ENCODE peak calls at places on chromosome 9, in five cellular contexts. One of them, this sample, is unnamed.

GRCh38 chr9:93270976-93271375 is 87.0 kb downstream of the WNK2 start:
- DNase-seq in breast epithelium: no peak
- DNase-seq in heart right ventricle: no peak
- DNase-seq in mammary epithelial cell: peak; percentile 35
- DNase-seq in lower lobe of right lung: no peak
- DNase-seq in this sample: no peak

GRCh38 chr9:4934976-4935672 is 49.9 kb upstream of the JAK2 start:
- DNase-seq in lower lobe of right lung: no peak
- DNase-seq in breast epithelium: no peak
- DNase-seq in heart right ventricle: no peak
- DNase-seq in mammary epithelial cell: no peak
- DNase-seq in this sample: no peak

GRCh38 chr9:98099346-98099745 is 19.7 kb downstream of the TRIM14 start:
- DNase-seq in breast epithelium: no peak
- DNase-seq in mammary epithelial cell: no peak
- DNase-seq in heart right ventricle: no peak
- DNase-seq in lower lobe of right lung: no peak
- DNase-seq in this sample: no peak

GRCh38 chr9:69857131-69857530 is 36.5 kb downstream of the CFAP95 start:
- DNase-seq in lower lobe of right lung: no peak
- DNase-seq in heart right ventricle: no peak
- DNase-seq in breast epithelium: no peak
- DNase-seq in mammary epithelial cell: peak; percentile 62
- DNase-seq in this sample: no peak

GRCh38 chr9:123927625-123928308 is 2.2 kb downstream of the DENND1A start:
- DNase-seq in heart right ventricle: no peak
- DNase-seq in lower lobe of right lung: no peak
- DNase-seq in breast epithelium: no peak
- DNase-seq in mammary epithelial cell: no peak
- DNase-seq in this sample: no peak

GRCh38 chr9:136189394-136190236 is 15.3 kb downstream of the LHX3 start:
- DNase-seq in mammary epithelial cell: no peak
- DNase-seq in lower lobe of right lung: no peak
- DNase-seq in breast epithelium: no peak
- DNase-seq in heart right ventricle: no peak
- DNase-seq in this sample: no peak

GRCh38 chr9:38334234-38334633 is 58.3 kb upstream of the ALDH1B1 start:
- DNase-seq in heart right ventricle: no peak
- DNase-seq in lower lobe of right lung: no peak
- DNase-seq in breast epithelium: no peak
- DNase-seq in mammary epithelial cell: no peak
- DNase-seq in this sample: no peak

GRCh38 chr9:95018099-95018927 is 291.8 kb downstream of the AOPEP start:
- DNase-seq in breast epithelium: no peak
- DNase-seq in heart right ventricle: peak; percentile 54
- DNase-seq in lower lobe of right lung: peak; percentile 63
- DNase-seq in mammary epithelial cell: peak; percentile 99
- DNase-seq in this sample: no peak

GRCh38 chr9:34437006-34437925 is 21.1 kb downstream of the FAM219A start:
- DNase-seq in breast epithelium: no peak
- DNase-seq in mammary epithelial cell: peak; percentile 61
- DNase-seq in heart right ventricle: no peak
- DNase-seq in lower lobe of right lung: no peak
- DNase-seq in this sample: peak; percentile 47

GRCh38 chr9:132739705-132740310 is 69.5 kb downstream of the GTF3C4 start:
- DNase-seq in breast epithelium: no peak
- DNase-seq in mammary epithelial cell: no peak
- DNase-seq in heart right ventricle: no peak
- DNase-seq in lower lobe of right lung: no peak
- DNase-seq in this sample: no peak

GRCh38 chr9:135198144-135198543 is 110.7 kb downstream of the OLFM1 start:
- DNase-seq in heart right ventricle: no peak
- DNase-seq in mammary epithelial cell: no peak
- DNase-seq in lower lobe of right lung: no peak
- DNase-seq in breast epithelium: no peak
- DNase-seq in this sample: no peak

GRCh38 chr9:96186601-96187011 is 115.4 kb downstream of the HSD17B3 start:
- DNase-seq in lower lobe of right lung: peak; percentile 84
- DNase-seq in heart right ventricle: no peak
- DNase-seq in breast epithelium: no peak
- DNase-seq in mammary epithelial cell: peak; percentile 10
- DNase-seq in this sample: no peak

DNA sequence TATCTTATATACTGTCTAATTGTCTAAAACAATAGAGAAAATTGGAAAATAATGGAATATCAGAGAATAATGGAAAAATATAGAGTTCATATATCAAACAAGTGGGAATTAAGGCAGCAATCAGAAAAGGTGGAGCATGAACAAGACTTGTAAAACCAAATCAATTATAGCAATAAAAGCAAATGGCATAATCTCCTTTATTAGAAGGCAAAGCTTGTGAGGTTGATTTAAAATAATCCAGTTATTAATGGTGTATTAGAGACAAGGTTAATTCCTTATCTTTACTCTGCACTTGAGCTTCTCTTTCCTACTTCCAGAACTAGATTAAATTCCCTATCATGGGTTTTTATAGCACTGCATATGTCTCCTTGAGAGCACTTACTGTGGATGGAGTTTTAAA is 64.1 kb downstream of the AMBP start:
- DNase-seq in heart right ventricle: no peak
- DNase-seq in mammary epithelial cell: no peak
- DNase-seq in breast epithelium: no peak
- DNase-seq in lower lobe of right lung: no peak
- DNase-seq in this sample: no peak
- H3K4me3 ChIP-seq in heart right ventricle: no peak overlapping the region
- H3K4me3 ChIP-seq in mammary epithelial cell: no peak overlapping the region
- H3K4me3 ChIP-seq in breast epithelium: no peak overlapping the region
- H3K4me3 ChIP-seq in lower lobe of right lung: no peak overlapping the region
- H3K4me3 ChIP-seq in this sample: no peak overlapping the region

GRCh38 chr9:122133984-122134535 is 25.5 kb downstream of the NDUFA8 start:
- DNase-seq in mammary epithelial cell: no peak
- DNase-seq in lower lobe of right lung: no peak
- DNase-seq in breast epithelium: no peak
- DNase-seq in heart right ventricle: no peak
- DNase-seq in this sample: no peak

GRCh38 chr9:122133263-122133983 is 26.2 kb downstream of the NDUFA8 start:
- DNase-seq in lower lobe of right lung: no peak
- DNase-seq in breast epithelium: no peak
- DNase-seq in mammary epithelial cell: no peak
- DNase-seq in heart right ventricle: peak; percentile 69
- DNase-seq in this sample: peak; percentile 73

GRCh38 chr9:122132539-122132938 is 27.0 kb downstream of the NDUFA8 start:
- DNase-seq in heart right ventricle: no peak
- DNase-seq in mammary epithelial cell: no peak
- DNase-seq in breast epithelium: no peak
- DNase-seq in lower lobe of right lung: no peak
- DNase-seq in this sample: no peak

GRCh38 chr9:122135529-122135859 is 24.1 kb downstream of the NDUFA8 start:
- DNase-seq in lower lobe of right lung: no peak
- DNase-seq in mammary epithelial cell: no peak
- DNase-seq in heart right ventricle: no peak
- DNase-seq in breast epithelium: no peak
- DNase-seq in this sample: no peak

DNA sequence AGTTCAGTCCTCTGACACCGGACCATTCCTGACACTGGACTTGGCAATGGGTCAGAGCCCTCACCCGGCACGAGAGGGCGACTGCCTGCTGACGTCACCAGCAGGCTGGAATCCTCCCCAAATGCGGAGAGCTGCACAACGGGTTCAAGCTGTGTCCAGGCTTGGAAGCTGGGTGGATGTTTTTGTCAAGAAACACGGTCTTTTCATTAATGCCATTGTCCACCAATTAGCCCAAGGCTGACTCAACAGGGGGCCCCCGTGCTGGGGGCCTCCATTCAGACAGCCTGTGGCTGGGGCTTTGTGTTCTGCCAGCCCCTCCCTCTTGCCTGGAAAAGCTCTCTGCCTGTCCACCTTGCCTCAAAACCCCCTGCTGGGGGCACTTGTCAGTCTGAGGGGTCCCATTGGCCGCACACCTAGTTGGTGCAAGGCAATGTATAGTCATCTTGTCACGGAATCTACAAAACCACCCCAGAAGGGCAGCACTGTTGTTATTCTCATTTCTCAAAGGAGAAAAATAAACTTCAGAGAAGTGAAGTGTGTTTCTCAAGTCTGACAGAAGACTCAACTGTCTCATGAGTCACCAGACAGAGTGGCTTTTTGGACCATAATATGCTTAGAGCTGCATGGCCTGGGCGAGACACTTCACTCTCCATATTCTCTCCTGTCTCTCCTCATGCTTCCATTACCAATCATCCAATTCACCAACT is 24.6 kb downstream of the NDUFA8 start:
- DNase-seq in breast epithelium: no peak
- DNase-seq in heart right ventricle: no peak
- DNase-seq in mammary epithelial cell: no peak
- DNase-seq in lower lobe of right lung: no peak
- DNase-seq in this sample: no peak
- H3K27ac ChIP-seq in breast epithelium: peak overlapping the region; percentile 25
- H3K27ac ChIP-seq in heart right ventricle: peak overlapping the region; percentile 35
- H3K27ac ChIP-seq in mammary epithelial cell: no peak overlapping the region
- H3K27ac ChIP-seq in lower lobe of right lung: no peak overlapping the region
- H3K27ac ChIP-seq in this sample: no peak overlapping the region

GRCh38 chr9:127305450-127306226 is 41.1 kb downstream of the GARNL3 start:
- DNase-seq in mammary epithelial cell: no peak
- DNase-seq in heart right ventricle: no peak
- DNase-seq in lower lobe of right lung: no peak
- DNase-seq in breast epithelium: no peak
- DNase-seq in this sample: no peak
- TF ChIP-seq CTCF in mammary epithelial cell: no peak
- TF ChIP-seq CTCF in heart right ventricle: no peak
- TF ChIP-seq CTCF in lower lobe of right lung: no peak
- TF ChIP-seq CTCF in breast epithelium: no peak
- TF ChIP-seq CTCF in this sample: no peak

GRCh38 chr9:89637787-89638186 is 33.0 kb downstream of the GADD45G start:
- DNase-seq in heart right ventricle: no peak
- DNase-seq in breast epithelium: no peak
- DNase-seq in mammary epithelial cell: peak; percentile 40
- DNase-seq in lower lobe of right lung: no peak
- DNase-seq in this sample: no peak

GRCh38 chr9:89640391-89640790 is 35.6 kb downstream of the GADD45G start:
- DNase-seq in mammary epithelial cell: no peak
- DNase-seq in heart right ventricle: no peak
- DNase-seq in lower lobe of right lung: peak; percentile 64
- DNase-seq in breast epithelium: no peak
- DNase-seq in this sample: no peak

GRCh38 chr9:89639961-89640360 is 35.1 kb downstream of the GADD45G start:
- DNase-seq in breast epithelium: no peak
- DNase-seq in heart right ventricle: no peak
- DNase-seq in lower lobe of right lung: no peak
- DNase-seq in mammary epithelial cell: no peak
- DNase-seq in this sample: no peak

GRCh38 chr9:89639367-89639795 is 34.6 kb downstream of the GADD45G start:
- DNase-seq in breast epithelium: no peak
- DNase-seq in heart right ventricle: peak; percentile 84
- DNase-seq in mammary epithelial cell: no peak
- DNase-seq in lower lobe of right lung: no peak
- DNase-seq in this sample: peak; percentile 85

GRCh38 chr9:89638897-89639296 is 34.1 kb downstream of the GADD45G start:
- DNase-seq in breast epithelium: no peak
- DNase-seq in mammary epithelial cell: no peak
- DNase-seq in heart right ventricle: no peak
- DNase-seq in lower lobe of right lung: no peak
- DNase-seq in this sample: no peak
- H3K4me3 ChIP-seq in breast epithelium: no peak overlapping the region
- H3K4me3 ChIP-seq in mammary epithelial cell: no peak overlapping the region
- H3K4me3 ChIP-seq in heart right ventricle: no peak overlapping the region
- H3K4me3 ChIP-seq in lower lobe of right lung: no peak overlapping the region
- H3K4me3 ChIP-seq in this sample: no peak overlapping the region

DNA sequence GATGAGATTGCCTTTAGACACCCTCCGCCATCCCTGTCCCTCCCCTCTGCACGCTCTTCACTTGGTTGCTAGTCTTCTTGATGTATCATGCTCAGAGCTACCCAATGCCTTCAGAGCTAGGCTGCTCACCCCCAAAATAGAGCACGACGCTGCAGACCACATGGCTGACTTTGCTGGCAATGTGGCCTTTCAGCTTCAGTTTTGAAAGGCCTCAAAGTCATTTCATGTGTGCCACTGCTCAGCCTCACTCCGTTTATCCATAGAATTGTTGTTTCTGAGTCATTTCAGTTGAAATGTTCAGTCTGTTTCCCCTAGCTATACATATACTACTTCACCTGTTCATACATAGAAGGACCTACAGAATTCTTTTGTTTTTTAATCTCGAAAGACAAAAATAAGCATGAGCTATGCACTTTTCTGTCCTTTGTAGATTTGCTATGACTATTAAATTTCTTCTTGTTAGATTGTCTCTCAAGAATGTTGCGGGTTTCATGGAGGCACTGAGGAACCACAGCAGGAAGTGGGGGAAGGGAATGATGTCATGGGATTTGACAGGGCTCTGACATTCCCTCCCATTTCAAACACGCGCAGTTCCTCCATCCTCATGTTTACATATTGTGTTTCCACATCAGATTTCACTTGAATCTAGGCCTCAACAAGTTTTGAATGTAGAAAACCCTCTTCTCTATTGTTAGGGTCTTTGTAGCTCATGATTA is 154.7 kb downstream of the PALM2AKAP2 start:
- DNase-seq in breast epithelium: no peak
- DNase-seq in heart right ventricle: no peak
- DNase-seq in mammary epithelial cell: no peak
- DNase-seq in lower lobe of right lung: no peak
- DNase-seq in this sample: no peak
- H3K27ac ChIP-seq in breast epithelium: no peak overlapping the region
- H3K27ac ChIP-seq in heart right ventricle: no peak overlapping the region
- H3K27ac ChIP-seq in mammary epithelial cell: no peak overlapping the region
- H3K27ac ChIP-seq in lower lobe of right lung: no peak overlapping the region
- H3K27ac ChIP-seq in this sample: no peak overlapping the region

DNA sequence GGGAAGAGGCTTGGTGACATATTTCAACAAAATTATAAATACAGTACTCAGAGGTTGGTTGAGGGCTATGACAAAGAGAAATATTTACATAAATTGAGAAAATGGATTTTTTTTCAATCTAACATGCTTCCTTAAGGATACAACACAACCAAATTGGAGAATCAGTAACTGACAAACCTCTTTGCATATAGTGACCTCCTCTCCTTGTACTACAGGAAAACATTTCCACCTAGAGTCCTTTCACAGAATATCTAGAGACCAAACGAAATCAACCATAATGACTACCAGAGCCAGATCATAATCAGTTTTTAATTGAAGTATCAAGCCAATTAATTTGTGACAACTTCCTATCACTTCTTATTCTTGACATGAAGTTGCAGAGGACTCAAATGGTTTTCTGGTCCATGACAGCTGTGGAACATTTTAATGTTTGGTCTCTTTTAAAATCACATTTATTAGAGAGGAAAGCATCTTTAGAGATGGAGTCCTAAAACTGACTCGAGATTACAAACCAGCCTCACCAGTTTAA is 1636.5 kb upstream of the C9orf72 start:
- DNase-seq in mammary epithelial cell: no peak
- DNase-seq in breast epithelium: no peak
- DNase-seq in heart right ventricle: no peak
- DNase-seq in lower lobe of right lung: no peak
- DNase-seq in this sample: no peak
- TF ChIP-seq CTCF in mammary epithelial cell: no peak
- TF ChIP-seq CTCF in breast epithelium: no peak
- TF ChIP-seq CTCF in heart right ventricle: no peak
- TF ChIP-seq CTCF in lower lobe of right lung: no peak
- TF ChIP-seq CTCF in this sample: no peak

GRCh38 chr9:18396102-18396728 is 77.7 kb upstream of the ADAMTSL1 start:
- DNase-seq in mammary epithelial cell: no peak
- DNase-seq in heart right ventricle: no peak
- DNase-seq in breast epithelium: no peak
- DNase-seq in lower lobe of right lung: no peak
- DNase-seq in this sample: no peak
- H3K4me3 ChIP-seq in mammary epithelial cell: no peak overlapping the region
- H3K4me3 ChIP-seq in heart right ventricle: no peak overlapping the region
- H3K4me3 ChIP-seq in breast epithelium: no peak overlapping the region
- H3K4me3 ChIP-seq in lower lobe of right lung: no peak overlapping the region
- H3K4me3 ChIP-seq in this sample: no peak overlapping the region

This sample was measured in uterus.